ENCODE peak calls at places on chromosome 18, in five cellular contexts. X is fibroblast of the conjunctiva, W is adrenal gland, I is HFFc6, Q is HS-5. O is an unnamed sample.

GRCh38 chr18:24503182-24503581 is 42.7 kb downstream of the HRH4 start:
- DNase-seq in X (no peak), W (no peak), I (no peak), Q (no peak), O (no peak)

GRCh38 chr18:9508446-9509025 is 33.2 kb downstream of the RALBP1 start:
- DNase-seq in X (no peak), W (no peak), I (no peak), Q (no peak), O (no peak)

GRCh38 chr18:75132931-75133525 is 75.9 kb downstream of the PTGR3 start:
- DNase-seq in X (no peak), W (no peak), I (no peak), Q (no peak), O (no peak)

GRCh38 chr18:29154758-29155725 is 978.1 kb upstream of the CDH2 start:
- DNase-seq in X (peak; percentile 43), W (no peak), I (peak; percentile 96), Q (peak; percentile 87), O (no peak)

GRCh38 chr18:48553236-48553635 is 14.4 kb downstream of the CTIF start:
- DNase-seq in X (no peak), W (no peak), I (no peak), Q (no peak), O (no peak)

GRCh38 chr18:3456686-3457069 is 6.7 kb downstream of the TGIF1 start:
- DNase-seq in X (no peak), W (no peak), I (no peak), Q (no peak), O (no peak)

GRCh38 chr18:59060540-59060939 is 79.1 kb upstream of the SEC11C start:
- DNase-seq in X (no peak), W (no peak), I (no peak), Q (no peak), O (no peak)

GRCh38 chr18:13455960-13456471 is 237.5 kb downstream of the LDLRAD4 start:
- DNase-seq in X (no peak), W (no peak), I (no peak), Q (no peak), O (no peak)

GRCh38 chr18:44179693-44180092 is 501.0 kb upstream of the SETBP1 start:
- DNase-seq in X (no peak), W (no peak), I (no peak), Q (no peak), O (no peak)

GRCh38 chr18:12121175-12122095 is 27.8 kb downstream of the ANKRD62 start:
- DNase-seq in X (no peak), W (no peak), I (no peak), Q (no peak), O (no peak)

GRCh38 chr18:63603772-63604171 is 16.6 kb downstream of the SERPINB13 start:
- DNase-seq in X (no peak), W (no peak), I (peak; percentile 53), Q (no peak), O (no peak)

GRCh38 chr18:77131100-77131651 is 1.4 kb downstream of the MBP start:
- DNase-seq in X (no peak), W (peak; percentile 46), I (no peak), Q (no peak), O (no peak)

GRCh38 chr18:54742654-54743053 is 85.6 kb upstream of the RAB27B start:
- DNase-seq in X (peak; percentile 98), W (peak; percentile 48), I (peak; percentile 86), Q (peak; percentile 71), O (no peak)

GRCh38 chr18:49813071-49813320 is 337 bp downstream of the ACAA2 start:
- DNase-seq in X (no peak), W (peak; percentile 51), I (no peak), Q (no peak), O (peak; percentile 32)

GRCh38 chr18:35481960-35482366 is 15.8 kb downstream of the INO80C start:
- DNase-seq in X (no peak), W (no peak), I (no peak), Q (no peak), O (no peak)

GRCh38 chr18:13587001-13587400 is 139.4 kb downstream of the FAM210A start:
- DNase-seq in X (no peak), W (no peak), I (no peak), Q (no peak), O (no peak)

GRCh38 chr18:35337256-35337655 is 7.0 kb downstream of the ZNF24 start:
- DNase-seq in X (no peak), W (no peak), I (no peak), Q (no peak), O (no peak)

GRCh38 chr18:48919547-48919946 is 31.2 kb downstream of the SMAD7 start:
- DNase-seq in X (no peak), W (no peak), I (no peak), Q (no peak), O (no peak)

GRCh38 chr18:43383031-43383430 is 105.7 kb upstream of the SYT4 start:
- DNase-seq in X (no peak), W (no peak), I (no peak), Q (no peak), O (no peak)

GRCh38 chr18:77344777-77345507 is 95.3 kb downstream of the GALR1 start:
- DNase-seq in X (no peak), W (no peak), I (no peak), Q (no peak), O (no peak)

GRCh38 chr18:26453370-26454030 is 94.9 kb downstream of the KCTD1 start:
- DNase-seq in X (no peak), W (no peak), I (no peak), Q (no peak), O (no peak)

GRCh38 chr18:23868341-23868740 is 146.2 kb upstream of the TTC39C start:
- DNase-seq in X (no peak), W (no peak), I (no peak), Q (no peak), O (no peak)